ENCODE peak calls at places on chromosomes 12 and 14, in five cellular contexts. L is mucosa of gallbladder; W is activated CD4-positive, alpha-beta T cell treated with anti-CD3 and anti-CD28 coated beads for 36 hours; P is fibroblast of mammary gland; R is sigmoid colon. Q is an unnamed sample.

GRCh38 chr12:110199360-110200123 is 75.4 kb downstream of the IFT81 start:
- DNase-seq in P (peak), R (no peak), L (no peak), W (peak), Q (peak)

GRCh38 chr12:105980048-105980447 is 158.7 kb downstream of the NUAK1 start:
- DNase-seq in P (no peak), W (no peak), R (no peak), L (no peak), Q (no peak)

GRCh38 chr12:130827432-130827831 is 11.6 kb downstream of the STX2 start:
- DNase-seq in R (no peak), W (no peak), P (no peak), L (no peak), Q (peak)

GRCh38 chr14:105281354-105282097 is 19.3 kb downstream of the BRF1 start:
- DNase-seq in P (peak), L (peak), R (no peak), W (peak), Q (peak)

GRCh38 chr14:94462763-94463572 is 10.4 kb upstream of the SERPINA11 start:
- DNase-seq in L (no peak), W (no peak), P (no peak), R (no peak), Q (no peak)

GRCh38 chr12:19120795-19121194 is 8.7 kb upstream of the PLEKHA5 start:
- DNase-seq in L (no peak), W (no peak), P (peak), R (no peak), Q (no peak)

GRCh38 chr14:105091335-105092123 is 26.3 kb upstream of the GPR132 start:
- DNase-seq in R (peak), W (no peak), L (peak), P (no peak), Q (peak)

GRCh38 chr14:94124582-94125377 is 4.6 kb downstream of the IFI27L2 start:
- DNase-seq in W (no peak), L (peak), R (peak), P (no peak), Q (no peak)

GRCh38 chr12:26195250-26195640 is at the start of gene SSPN:
- DNase-seq in P (peak), R (peak), L (peak), W (peak), Q (peak)

GRCh38 chr12:31431721-31432120 is 105.8 kb upstream of the SINHCAF start:
- DNase-seq in W (no peak), L (no peak), R (no peak), P (peak), Q (no peak)

GRCh38 chr12:25625146-25625545 is 72.1 kb upstream of the LMNTD1 start:
- DNase-seq in R (no peak), L (no peak), P (peak), W (no peak), Q (no peak)

GRCh38 chr14:77369280-77369679 is 7.6 kb downstream of the TMED8 start:
- DNase-seq in W (no peak), P (no peak), R (no peak), L (no peak), Q (no peak)

GRCh38 chr12:122026706-122027328 is 5.1 kb downstream of the BCL7A start:
- DNase-seq in W (no peak), L (no peak), R (no peak), P (no peak), Q (no peak)

GRCh38 chr12:80373666-80374065 is 70.4 kb upstream of the PTPRQ start:
- DNase-seq in W (no peak), L (no peak), R (no peak), P (no peak), Q (peak)

GRCh38 chr12:56687225-56688128 is 607 bp downstream of the PTGES3 start:
- DNase-seq in R (peak), L (peak), W (peak), P (peak), Q (peak)

Q was measured in hepatocyte.